ENCODE peak calls at places on chromosomes 7 and 10, in four cellular contexts. One of them, this sample, is unnamed.

GRCh38 chr10:33365871-33366411 is 31.5 kb upstream of the NRP1 start:
- DNase-seq in Caco-2: no peak
- DNase-seq in PC-9: peak; percentile 20
- DNase-seq in upper lobe of right lung: no peak
- DNase-seq in this sample: peak; percentile 87

GRCh38 chr10:102785818-102786217 is 42.1 kb downstream of the WBP1L start:
- DNase-seq in Caco-2: no peak
- DNase-seq in PC-9: no peak
- DNase-seq in upper lobe of right lung: no peak
- DNase-seq in this sample: no peak

GRCh38 chr10:24869354-24870016 is 82.9 kb downstream of the PRTFDC1 start:
- DNase-seq in Caco-2: no peak
- DNase-seq in PC-9: no peak
- DNase-seq in upper lobe of right lung: no peak
- DNase-seq in this sample: no peak

GRCh38 chr10:81040947-81041346 is 503.2 kb downstream of the SH2D4B start:
- DNase-seq in Caco-2: no peak
- DNase-seq in PC-9: no peak
- DNase-seq in upper lobe of right lung: no peak
- DNase-seq in this sample: no peak

GRCh38 chr10:109953745-109954144 is 30.4 kb upstream of the XPNPEP1 start:
- DNase-seq in Caco-2: no peak
- DNase-seq in PC-9: no peak
- DNase-seq in upper lobe of right lung: no peak
- DNase-seq in this sample: no peak

GRCh38 chr10:129770286-129770685 is 193.8 kb downstream of the EBF3 start:
- DNase-seq in Caco-2: peak; percentile 27
- DNase-seq in PC-9: no peak
- DNase-seq in upper lobe of right lung: no peak
- DNase-seq in this sample: no peak

GRCh38 chr10:14798631-14799030 is 23.9 kb upstream of the FAM107B start:
- DNase-seq in Caco-2: no peak
- DNase-seq in PC-9: no peak
- DNase-seq in upper lobe of right lung: no peak
- DNase-seq in this sample: no peak

GRCh38 chr7:118580743-118581382 is 356.4 kb downstream of the ANKRD7 start:
- DNase-seq in Caco-2: no peak
- DNase-seq in PC-9: no peak
- DNase-seq in upper lobe of right lung: no peak
- DNase-seq in this sample: no peak

GRCh38 chr10:38093816-38094157 is 350 bp upstream of the ZNF37A start:
- DNase-seq in Caco-2: peak; percentile 46
- DNase-seq in PC-9: no peak
- DNase-seq in upper lobe of right lung: no peak
- DNase-seq in this sample: no peak

DNA sequence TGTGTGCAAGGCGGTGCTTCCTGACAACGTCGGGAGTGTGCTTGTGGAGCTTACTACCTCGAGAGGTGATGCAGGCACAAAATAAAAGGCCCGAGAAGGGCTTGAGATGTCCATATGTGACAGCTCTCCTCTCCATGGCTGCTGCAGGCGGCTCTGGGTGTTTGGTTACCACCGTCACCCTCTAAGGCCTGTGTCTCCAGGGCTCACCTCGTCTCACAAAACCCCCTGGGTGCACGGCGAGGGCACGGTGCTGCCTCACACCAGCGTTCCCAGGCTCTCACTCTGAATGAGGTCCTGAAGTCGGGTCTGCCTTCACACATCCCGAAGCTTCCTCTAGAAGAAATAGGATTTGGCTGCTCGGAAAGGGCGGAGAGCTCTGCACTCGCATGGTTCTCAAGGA is 32.9 kb downstream of the PROSER2 start:
- DNase-seq in Caco-2: peak; percentile 33
- DNase-seq in PC-9: no peak
- DNase-seq in upper lobe of right lung: peak; percentile 48
- DNase-seq in this sample: no peak
- H3K4me3 ChIP-seq in Caco-2: no peak overlapping the region
- H3K4me3 ChIP-seq in PC-9: no peak overlapping the region
- H3K4me3 ChIP-seq in upper lobe of right lung: no peak overlapping the region
- H3K4me3 ChIP-seq in this sample: no peak overlapping the region

GRCh38 chr7:135956393-135956792 is 20.8 kb downstream of the MTPN start:
- DNase-seq in Caco-2: no peak
- DNase-seq in PC-9: no peak
- DNase-seq in upper lobe of right lung: no peak
- DNase-seq in this sample: no peak

GRCh38 chr7:135946289-135947055 is 30.7 kb downstream of the MTPN start:
- DNase-seq in Caco-2: no peak
- DNase-seq in PC-9: no peak
- DNase-seq in upper lobe of right lung: no peak
- DNase-seq in this sample: no peak

GRCh38 chr7:135944753-135945152 is 32.4 kb downstream of the MTPN start:
- DNase-seq in Caco-2: no peak
- DNase-seq in PC-9: no peak
- DNase-seq in upper lobe of right lung: no peak
- DNase-seq in this sample: no peak

GRCh38 chr7:135950972-135951371 is 26.2 kb downstream of the MTPN start:
- DNase-seq in Caco-2: no peak
- DNase-seq in PC-9: no peak
- DNase-seq in upper lobe of right lung: no peak
- DNase-seq in this sample: no peak

DNA sequence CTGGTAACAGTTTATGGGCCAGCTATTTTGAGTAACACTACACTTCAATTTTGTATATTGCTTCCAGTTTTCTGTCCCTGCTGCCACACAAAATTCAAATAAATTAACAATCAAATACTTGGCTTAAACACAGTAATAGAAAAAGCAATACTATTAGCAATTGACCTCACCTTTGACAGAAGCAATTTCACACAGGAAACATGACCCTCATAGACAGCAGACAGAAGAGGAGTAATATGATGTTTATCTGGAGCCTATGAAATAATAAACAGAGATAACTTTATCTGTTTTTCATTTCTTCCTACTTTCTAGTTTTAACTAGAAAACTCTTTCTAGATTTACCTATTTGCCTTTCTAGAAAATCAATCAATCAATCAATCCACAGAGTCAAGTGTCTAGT is 26.7 kb downstream of the MTPN start:
- DNase-seq in Caco-2: no peak
- DNase-seq in PC-9: no peak
- DNase-seq in upper lobe of right lung: no peak
- DNase-seq in this sample: no peak
- TF ChIP-seq CTCF in Caco-2: no peak
- TF ChIP-seq CTCF in PC-9: no peak
- TF ChIP-seq CTCF in upper lobe of right lung: no peak
- TF ChIP-seq CTCF in this sample: no peak

GRCh38 chr10:62007145-62007544 is 105.6 kb downstream of the ARID5B start:
- DNase-seq in Caco-2: no peak
- DNase-seq in PC-9: no peak
- DNase-seq in upper lobe of right lung: no peak
- DNase-seq in this sample: no peak
- H3K4me3 ChIP-seq in Caco-2: no peak overlapping the region
- H3K4me3 ChIP-seq in PC-9: no peak overlapping the region
- H3K4me3 ChIP-seq in upper lobe of right lung: no peak overlapping the region
- H3K4me3 ChIP-seq in this sample: no peak overlapping the region

GRCh38 chr10:114486938-114487814 is 82.9 kb upstream of the AFAP1L2 start:
- DNase-seq in Caco-2: no peak
- DNase-seq in PC-9: no peak
- DNase-seq in upper lobe of right lung: no peak
- DNase-seq in this sample: no peak
- TF ChIP-seq CTCF in Caco-2: no peak
- TF ChIP-seq CTCF in PC-9: no peak
- TF ChIP-seq CTCF in upper lobe of right lung: no peak
- TF ChIP-seq CTCF in this sample: no peak

DNA sequence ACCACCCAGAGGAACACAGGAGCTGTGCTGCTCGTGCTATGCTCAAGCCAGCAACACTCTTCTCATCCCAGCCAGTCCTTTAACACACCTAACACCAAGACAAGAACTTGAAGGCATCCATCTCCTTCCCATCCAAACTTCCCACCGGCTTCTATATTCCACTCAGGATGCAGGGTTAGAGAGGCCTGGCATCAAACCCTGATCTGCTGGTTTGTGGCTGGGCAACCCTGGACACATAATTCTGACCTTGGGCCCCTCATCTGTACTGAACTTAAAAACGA is 5.6 kb upstream of the MYO1G start:
- DNase-seq in Caco-2: no peak
- DNase-seq in PC-9: no peak
- DNase-seq in upper lobe of right lung: no peak
- DNase-seq in this sample: no peak
- H3K4me3 ChIP-seq in Caco-2: no peak overlapping the region
- H3K4me3 ChIP-seq in PC-9: peak overlapping the region; percentile 95
- H3K4me3 ChIP-seq in upper lobe of right lung: no peak overlapping the region
- H3K4me3 ChIP-seq in this sample: no peak overlapping the region

This sample was measured in AG04449.